ENCODE peak calls at places on chromosomes 2 and 18, in seven cellular contexts. N is sigmoid colon, M is right atrium auricular region, J is adrenal gland, O is spleen, A is uterus, U is pancreas. S is an unnamed sample. For H3K4me1, the result is how much of the 10 kb centered on the place peaks cover.

GRCh38 chr18:32637216-32637615 is 135.6 kb downstream of the KLHL14 start:
- DNase-seq in N (no peak), O (no peak), J (no peak), M (no peak), U (no peak), A (no peak), S (no peak)

GRCh38 chr2:100013892-100014677 is 128.3 kb downstream of the AFF3 start:
- DNase-seq in U (no peak), A (peak), M (peak), J (peak), O (no peak), N (no peak), S (peak)

GRCh38 chr2:117956036-117956791 is 57.7 kb downstream of the CCDC93 start:
- DNase-seq in O (no peak), J (no peak), M (no peak), N (no peak), U (no peak), A (no peak), S (no peak)

GRCh38 chr2:15979759-15980604 is 39.6 kb downstream of the MYCN start:
- DNase-seq in M (no peak), U (no peak), A (no peak), J (no peak), N (peak), O (no peak), S (no peak)

GRCh38 chr2:191291471-191291870 is 46.3 kb downstream of the MYO1B start:
- DNase-seq in U (no peak), O (no peak), J (no peak), N (no peak), A (no peak), M (no peak), S (no peak)

GRCh38 chr2:227377461-227378351 is 1.4 kb downstream of the TM4SF20 start:
- DNase-seq in O (no peak), J (no peak), A (no peak), M (no peak), U (no peak), N (no peak), S (no peak)

GRCh38 chr2:208020253-208020652 is 5.1 kb downstream of the PLEKHM3 start:
- DNase-seq in N (no peak), M (no peak), O (no peak), A (no peak), U (no peak), J (no peak), S (no peak)

GRCh38 chr2:27647289-27647688 is 16.1 kb downstream of the SUPT7L start:
- DNase-seq in N (no peak), O (no peak), J (no peak), M (no peak), A (no peak), U (no peak), S (no peak)

GRCh38 chr2:159497256-159497655 is 119.1 kb downstream of the BAZ2B start:
- DNase-seq in N (no peak), A (no peak), U (no peak), J (peak), M (no peak), O (no peak), S (peak)

GRCh38 chr2:12091201-12091806 is 344.9 kb downstream of the LPIN1 start:
- DNase-seq in A (no peak), N (no peak), M (no peak), J (no peak), O (no peak), U (no peak), S (no peak)

GRCh38 chr2:124798551-124798950 is 773.5 kb downstream of the CNTNAP5 start:
- DNase-seq in J (no peak), N (no peak), O (no peak), U (no peak), A (no peak), M (no peak), S (no peak)

GRCh38 chr18:36281941-36282340 is 15.6 kb upstream of the FHOD3 start:
- DNase-seq in M (no peak), A (no peak), U (no peak), J (no peak), O (no peak), N (no peak), S (no peak)

GRCh38 chr2:79097843-79098242 is 10.1 kb upstream of the REG1B start:
- DNase-seq in U (no peak), A (no peak), N (no peak), O (no peak), M (no peak), J (no peak), S (no peak)

GRCh38 chr2:230932556-230933511 is 7.8 kb upstream of the GPR55 start:
- DNase-seq in J (peak), U (no peak), N (peak), M (peak), A (peak), O (peak), S (no peak)

GRCh38 chr2:223109341-223109740 is 57.4 kb downstream of the KCNE4 start:
- DNase-seq in M (no peak), O (no peak), J (no peak), A (no peak), N (no peak), U (no peak), S (no peak)

GRCh38 chr18:58668211-58668610 is 3.1 kb upstream of the MALT1 start:
- DNase-seq in J (no peak), O (no peak), N (no peak), A (no peak), U (no peak), M (no peak), S (no peak)

GRCh38 chr2:128381001-128381938 is 62.6 kb upstream of the HS6ST1 start:
- DNase-seq in N (peak), A (peak), O (peak), M (no peak), U (no peak), J (no peak), S (peak)

GRCh38 chr2:176637134-176637496 is 367.9 kb downstream of the MTX2 start:
- DNase-seq in U (no peak), A (no peak), O (no peak), J (peak), M (no peak), N (no peak), S (no peak)

GRCh38 chr2:157760949-157761348 is 115.2 kb downstream of the ACVR1 start:
- DNase-seq in A (no peak), J (no peak), O (no peak), M (no peak), U (no peak), N (no peak), S (no peak)

GRCh38 chr2:23523651-23524260 is 138.8 kb downstream of the KLHL29 start:
- DNase-seq in N (peak), A (peak), U (no peak), M (no peak), O (no peak), J (peak), S (peak)

GRCh38 chr18:79944126-79944731 is 7.2 kb downstream of the SLC66A2 start:
- DNase-seq in A (no peak), U (peak), M (no peak), N (peak), J (no peak), O (peak), S (peak)

GRCh38 chr2:231877533-231878456 is 48.4 kb downstream of the NPPC start:
- DNase-seq in M (no peak), J (no peak), A (no peak), N (no peak), U (no peak), O (no peak), S (no peak)

GRCh38 chr18:10101293-10101701 is 187.5 kb downstream of the VAPA start:
- DNase-seq in A (no peak), J (peak), N (no peak), M (no peak), U (no peak), O (no peak), S (peak)

GRCh38 chr2:42045389-42045788 is 2.4 kb upstream of the PKDCC start:
- DNase-seq in O (no peak), J (no peak), M (no peak), U (no peak), N (no peak), A (no peak), S (no peak)

GRCh38 chr18:36798738-36799473 is 29.9 kb downstream of the TPGS2 start:
- DNase-seq in N (no peak), A (no peak), U (no peak), O (no peak), M (no peak), J (no peak), S (no peak)

GRCh38 chr2:207528980-207529329 is 807 bp upstream of the CREB1 start:
- DNase-seq in O (no peak), J (no peak), N (peak), M (peak), A (peak), U (no peak), S (peak)

GRCh38 chr2:68832161-68832869 is 38.9 kb downstream of the BMP10 start:
- DNase-seq in A (peak), N (peak), J (peak), M (peak), O (peak), U (no peak), S (peak)

GRCh38 chr2:72971036-72971435 is 53.7 kb downstream of the EMX1 start:
- DNase-seq in N (no peak), J (no peak), M (no peak), U (no peak), A (no peak), O (no peak), S (no peak)

GRCh38 chr18:73381361-73382031 is 513.7 kb upstream of the NETO1 start:
- DNase-seq in N (no peak), M (no peak), A (no peak), O (no peak), J (no peak), U (no peak), S (no peak)

GRCh38 chr2:238242731-238243495 is 3.1 kb upstream of the HES6 start:
- DNase-seq in N (peak), U (no peak), A (peak), M (no peak), J (peak), O (peak), S (no peak)

GRCh38 chr2:65974067-65974723 is 460.7 kb upstream of the MEIS1 start:
- DNase-seq in N (no peak), M (no peak), O (no peak), A (no peak), U (no peak), J (no peak), S (no peak)

GRCh38 chr2:143948710-143949109 is 571.2 kb downstream of the ZEB2 start:
- DNase-seq in U (no peak), N (no peak), J (no peak), O (no peak), A (no peak), M (no peak), S (no peak)
- H3K4me1 ChIP-seq in U (under half), N (under half), J (under half), O (under half), A (under half), M (under half), S (under half)

GRCh38 chr2:189258604-189259003 is 79.0 kb upstream of the COL5A2 start:
- DNase-seq in N (no peak), O (no peak), U (no peak), M (no peak), A (no peak), J (no peak), S (no peak)

GRCh38 chr2:189255711-189256110 is 76.2 kb upstream of the COL5A2 start:
- DNase-seq in O (no peak), A (no peak), U (no peak), M (no peak), N (no peak), J (no peak), S (no peak)

GRCh38 chr2:189252991-189253680 is 73.6 kb upstream of the COL5A2 start:
- DNase-seq in N (no peak), M (no peak), U (no peak), O (no peak), J (no peak), A (no peak), S (no peak)

GRCh38 chr2:189253841-189254240 is 74.3 kb upstream of the COL5A2 start:
- DNase-seq in A (no peak), J (no peak), U (no peak), M (no peak), N (no peak), O (no peak), S (no peak)

DNA sequence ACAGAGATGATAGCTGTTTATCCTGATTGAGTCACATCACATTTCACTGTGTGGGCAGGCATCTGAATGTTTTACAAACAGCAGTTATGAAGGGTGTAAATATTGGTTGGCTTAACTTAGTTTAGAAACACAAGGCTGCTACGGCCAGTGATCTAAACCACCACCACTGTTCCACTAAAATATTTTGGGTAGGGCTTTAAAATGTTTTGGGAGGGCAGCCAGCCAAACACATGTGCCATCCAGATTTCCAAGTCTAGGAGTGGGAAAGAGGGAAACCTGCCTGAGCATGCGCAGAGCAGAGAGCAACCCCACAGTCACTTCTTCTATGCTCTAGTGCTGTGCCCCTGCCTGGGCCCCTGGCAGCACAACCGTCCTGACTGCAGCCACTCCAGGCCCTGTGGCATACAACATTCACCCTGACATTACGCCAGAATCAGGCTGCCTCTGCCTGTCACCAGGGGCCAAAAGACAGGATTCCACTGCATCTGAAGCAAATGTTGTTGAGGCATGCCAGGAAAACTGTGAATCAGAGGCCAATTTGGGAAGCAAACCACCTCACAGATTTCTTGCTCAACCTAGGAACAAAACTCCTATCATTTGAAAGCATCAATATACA is 74.8 kb upstream of the COL5A2 start:
- DNase-seq in U (no peak), O (no peak), N (peak), M (peak), J (peak), A (peak), S (peak)
- H3K27ac ChIP-seq in U (no peak), O (no peak), N (peak), M (no peak), J (no peak), A (peak), S (peak)

GRCh38 chr18:26621161-26622026 is 73.0 kb upstream of the KCTD1 start:
- DNase-seq in U (peak), M (peak), O (no peak), N (no peak), J (peak), A (no peak), S (no peak)
- H3K4me3 ChIP-seq in U (no peak), M (no peak), O (peak), N (no peak), J (no peak), A (no peak), S (no peak)

DNA sequence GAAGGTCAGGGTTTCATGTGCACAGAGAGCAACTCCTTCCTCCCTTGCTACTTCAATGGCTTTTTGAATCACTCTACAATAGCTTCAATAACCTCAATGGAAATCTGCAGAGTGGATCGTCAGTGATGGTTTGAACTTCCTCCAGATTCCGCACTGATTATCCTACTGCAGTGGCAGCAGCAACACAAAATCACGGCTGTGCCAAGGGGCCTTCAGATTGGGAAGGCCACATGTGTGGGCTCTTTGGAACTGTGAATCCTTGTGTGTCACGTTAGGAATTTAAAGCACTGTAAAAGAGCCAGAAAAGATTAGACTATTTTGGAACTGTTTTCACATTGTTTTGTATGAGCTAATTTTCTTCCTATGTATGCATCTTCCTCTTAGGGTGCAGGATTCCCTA is 88.4 kb upstream of the MGAT4A start:
- DNase-seq in N (no peak), A (no peak), M (no peak), O (no peak), U (no peak), J (no peak), S (no peak)
- H3K4me1 ChIP-seq in N (under half), A (under half), M (under half), O (half or more), U (under half), J (under half), S (under half)

GRCh38 chr18:69963196-69963595 is 15.5 kb upstream of the CD226 start:
- DNase-seq in O (no peak), U (no peak), A (no peak), N (no peak), J (no peak), M (no peak), S (no peak)
- H3K27ac ChIP-seq in O (no peak), U (no peak), A (no peak), N (no peak), J (no peak), M (no peak), S (no peak)

S was measured in aorta.